ENCODE peak calls at places on chromosome 5, in nine cellular contexts. T is cardiac fibroblast; M is HCT116; F is fibroblast of lung; V is AG09309; Q is kidney; J is thyroid gland; O is cardiac muscle cell; L is CD4-positive, alpha-beta T cell. Z is an unnamed sample.

GRCh38 chr5:159133041-159133741 is 33.5 kb upstream of the EBF1 start:
- DNase-seq in V (peak; percentile 78), O (peak; percentile 93), Q (no peak), F (peak; percentile 87), L (no peak), M (peak; percentile 44), J (no peak), T (peak; percentile 90), Z (peak; percentile 35)

GRCh38 chr5:123107343-123108240 is 18.6 kb downstream of the PRDM6 start:
- DNase-seq in J (no peak), M (no peak), O (no peak), F (no peak), V (no peak), L (no peak), Q (no peak), T (no peak), Z (no peak)

GRCh38 chr5:138092301-138092700 is 8.5 kb downstream of the WNT8A start:
- DNase-seq in V (no peak), O (no peak), L (no peak), M (no peak), J (no peak), T (no peak), F (no peak), Q (no peak), Z (no peak)

GRCh38 chr5:109191153-109191558 is 218.6 kb downstream of the PJA2 start:
- DNase-seq in T (peak; percentile 72), F (peak; percentile 87), Q (no peak), V (peak; percentile 7), J (no peak), M (peak; percentile 64), O (peak; percentile 70), L (no peak), Z (peak; percentile 16)

GRCh38 chr5:58348996-58349728 is 110.7 kb downstream of the PLK2 start:
- DNase-seq in J (no peak), F (no peak), T (no peak), M (no peak), L (no peak), V (no peak), O (no peak), Q (no peak), Z (no peak)

GRCh38 chr5:79107020-79107796 is 4.4 kb upstream of the BHMT start:
- DNase-seq in T (peak; percentile 9), F (no peak), O (peak; percentile 28), L (no peak), V (peak; percentile 11), M (no peak), J (no peak), Q (no peak), Z (peak; percentile 4)

GRCh38 chr5:5025774-5026406 is 114.2 kb upstream of the ADAMTS16 start:
- DNase-seq in J (no peak), L (no peak), F (no peak), T (no peak), Q (no peak), M (no peak), V (no peak), O (no peak), Z (no peak)

GRCh38 chr5:147407094-147407681 is 102.7 kb downstream of the DPYSL3 start:
- DNase-seq in V (peak; percentile 43), L (no peak), T (peak; percentile 75), J (no peak), F (peak; percentile 64), M (no peak), O (peak; percentile 52), Q (no peak), Z (no peak)

GRCh38 chr5:38086777-38087176 is 171.6 kb upstream of the EGFLAM start:
- DNase-seq in O (no peak), F (no peak), L (no peak), J (no peak), T (no peak), M (no peak), V (no peak), Q (no peak), Z (no peak)

GRCh38 chr5:134507495-134507894 is 18.0 kb upstream of the JADE2 start:
- DNase-seq in O (no peak), T (no peak), M (no peak), L (no peak), Q (peak; percentile 10), F (no peak), J (no peak), V (no peak), Z (no peak)

GRCh38 chr5:55232985-55233928 is at the start of gene CCNO:
- DNase-seq in V (peak; percentile 33), Q (peak; percentile 92), J (peak; percentile 91), O (peak; percentile 82), M (peak; percentile 70), L (no peak), F (peak; percentile 52), T (peak; percentile 69), Z (peak; percentile 12)

GRCh38 chr5:150350524-150351344 is 6.8 kb upstream of the TCOF1 start:
- DNase-seq in F (peak; percentile 83), T (peak; percentile 83), J (peak; percentile 51), O (peak; percentile 75), M (peak; percentile 76), V (peak; percentile 29), Q (peak; percentile 88), L (peak; percentile 21), Z (peak; percentile 43)

GRCh38 chr5:150355791-150356190 is 1.7 kb upstream of the TCOF1 start:
- DNase-seq in T (no peak), J (no peak), O (no peak), Q (no peak), V (no peak), L (no peak), F (no peak), M (no peak), Z (no peak)

GRCh38 chr5:150356575-150357284 is 767 bp upstream of the TCOF1 start:
- DNase-seq in M (no peak), Q (peak; percentile 37), F (no peak), O (no peak), T (no peak), J (peak; percentile 7), L (no peak), V (no peak), Z (no peak)

GRCh38 chr5:150352531-150353394 is 4.7 kb upstream of the TCOF1 start:
- DNase-seq in O (no peak), J (no peak), Q (peak; percentile 10), V (no peak), F (no peak), M (no peak), L (no peak), T (no peak), Z (no peak)

DNA sequence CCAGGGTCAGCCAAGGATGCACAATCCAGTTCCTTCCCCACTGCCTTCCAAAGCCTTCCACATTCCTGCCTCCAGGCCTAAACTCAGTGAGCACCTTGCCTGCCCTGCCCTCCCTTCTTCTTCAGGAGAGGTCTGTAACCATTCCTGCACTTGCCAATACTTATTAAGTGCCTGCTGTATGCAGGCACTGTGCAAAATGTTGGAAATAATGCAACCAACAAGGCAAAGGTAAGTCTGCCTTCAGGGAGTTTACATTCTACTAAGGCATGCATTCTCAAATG is 4.2 kb upstream of the TCOF1 start:
- DNase-seq in Q (peak; percentile 10), O (no peak), J (no peak), M (no peak), L (no peak), T (no peak), V (no peak), F (no peak), Z (no peak)
- TF ChIP-seq CTCF in Q (no peak), O (no peak), J (no peak), M (peak; percentile 15), L (no peak), T (peak; percentile 1), V (no peak), F (no peak), Z (peak; percentile 16)

DNA sequence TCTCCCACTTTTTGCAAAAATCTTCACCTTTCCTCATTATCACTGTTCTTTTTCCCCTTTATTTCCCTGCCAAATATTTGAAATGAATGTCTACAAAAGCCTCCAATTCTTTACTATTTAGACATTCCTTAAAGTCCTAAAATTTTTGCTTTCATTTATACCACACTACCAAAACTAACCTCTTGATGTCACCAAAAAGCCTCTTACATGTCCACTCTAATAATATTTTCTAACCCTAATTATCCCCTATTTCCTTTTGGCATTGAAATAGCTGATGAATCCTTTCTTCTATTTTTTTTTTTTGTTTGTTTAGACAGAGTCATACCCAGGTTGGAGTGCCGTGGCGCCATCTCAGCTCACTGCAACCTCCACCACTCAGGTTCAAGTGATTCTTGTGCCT is 32.3 kb upstream of the NRG2 start:
- DNase-seq in L (no peak), V (peak; percentile 14), J (peak; percentile 10), F (peak; percentile 23), O (peak; percentile 31), M (no peak), T (peak; percentile 48), Q (no peak), Z (no peak)
- TF ChIP-seq CTCF in L (no peak), V (peak; percentile 17), J (peak; percentile 57), F (peak; percentile 3), O (no peak), M (no peak), T (no peak), Q (no peak), Z (no peak)

DNA sequence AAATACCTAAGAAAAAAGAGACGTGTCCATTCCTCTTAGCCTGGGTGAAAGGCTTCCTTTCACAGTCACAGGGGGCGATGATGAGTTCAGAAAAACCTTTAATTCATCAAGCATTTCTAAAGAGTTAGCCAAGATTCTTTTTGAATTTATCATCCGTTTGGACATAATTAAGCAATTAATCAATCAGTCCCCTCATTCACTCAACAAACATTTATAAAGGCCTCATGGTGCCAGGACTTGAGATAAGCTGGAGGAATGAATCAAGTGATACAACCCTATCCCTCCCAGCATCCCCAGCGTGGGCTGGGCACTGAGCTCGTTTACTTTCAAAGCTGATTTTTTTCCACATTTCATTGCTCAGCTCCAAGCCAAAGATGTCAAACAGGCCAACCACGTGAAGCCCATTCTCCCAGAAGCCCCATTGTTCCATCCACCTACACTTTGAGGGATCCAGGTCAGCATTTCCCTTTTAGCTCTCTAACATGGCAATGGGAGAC is 140.5 kb downstream of the SLIT3 start:
- DNase-seq in O (peak; percentile 75), J (no peak), L (no peak), V (no peak), T (peak; percentile 40), Q (no peak), F (no peak), M (no peak), Z (no peak)
- TF ChIP-seq CTCF in O (peak; percentile 48), J (no peak), L (no peak), V (peak; percentile 47), T (no peak), Q (no peak), F (peak; percentile 5), M (peak; percentile 9), Z (peak; percentile 32)

GRCh38 chr5:178486305-178486704 is 103.9 kb downstream of the COL23A1 start:
- DNase-seq in Q (no peak), V (no peak), O (peak; percentile 19), M (no peak), T (no peak), J (no peak), F (no peak), L (no peak), Z (no peak)
- TF ChIP-seq CTCF in Q (no peak), V (no peak), O (no peak), M (no peak), T (no peak), J (no peak), F (no peak), L (no peak), Z (no peak)

GRCh38 chr5:45796959-45797553 is 100.9 kb upstream of the HCN1 start:
- DNase-seq in Q (no peak), F (no peak), J (no peak), O (no peak), L (no peak), M (no peak), V (no peak), T (no peak), Z (no peak)
- TF ChIP-seq CTCF in Q (no peak), F (no peak), J (no peak), O (no peak), L (no peak), M (peak; percentile 78), V (peak; percentile 20), T (peak; percentile 32), Z (peak; percentile 53)

GRCh38 chr5:113294341-113295110 is 140.3 kb downstream of the TSSK1B start:
- DNase-seq in J (peak; percentile 88), T (peak; percentile 91), L (peak; percentile 55), M (peak; percentile 56), F (peak; percentile 97), O (peak; percentile 96), V (peak; percentile 71), Q (peak; percentile 96), Z (peak; percentile 71)
- TF ChIP-seq CTCF in J (no peak), T (peak; percentile 26), L (no peak), M (peak; percentile 9), F (peak; percentile 31), O (peak; percentile 28), V (peak; percentile 27), Q (no peak), Z (peak; percentile 15)